ENCODE peak calls at places on chromosomes 2 and 18, in four cellular contexts. S, N, H and U are unnamed samples.

GRCh38 chr2:61694312-61695274 is 156.4 kb upstream of the XPO1 start:
- DNase-seq in H (peak), S (peak), N (peak), U (peak)

GRCh38 chr2:117724035-117724434 is 90.5 kb upstream of the DDX18 start:
- DNase-seq in N (no peak), H (no peak), S (no peak), U (no peak)

GRCh38 chr2:177682768-177683472 is 290.3 kb downstream of the AGPS start:
- DNase-seq in S (no peak), N (no peak), H (peak), U (no peak)

GRCh38 chr2:106581276-106581675 is 94.1 kb downstream of the CD8B2 start:
- DNase-seq in H (no peak), N (no peak), S (no peak), U (no peak)

GRCh38 chr2:54013996-54014395 is 43.2 kb upstream of the PSME4 start:
- DNase-seq in N (no peak), H (no peak), S (no peak), U (no peak)

GRCh38 chr2:213451542-213452256 is 167.4 kb downstream of the SPAG16 start:
- DNase-seq in H (no peak), N (peak), S (peak), U (no peak)

GRCh38 chr2:205232086-205232485 is 450.2 kb upstream of the NRP2 start:
- DNase-seq in S (no peak), H (no peak), N (no peak), U (no peak)

GRCh38 chr2:69384618-69385081 is 2.4 kb downstream of the GFPT1 start:
- DNase-seq in S (no peak), H (no peak), N (no peak), U (no peak)

GRCh38 chr2:45176399-45176798 is 167.1 kb upstream of the SIX2 start:
- DNase-seq in S (no peak), N (no peak), H (no peak), U (no peak)

GRCh38 chr2:18836436-18836835 is 247.1 kb upstream of the NT5C1B start:
- DNase-seq in N (no peak), S (no peak), H (no peak), U (no peak)

GRCh38 chr2:24565537-24565936 is 74.5 kb downstream of the NCOA1 start:
- DNase-seq in H (no peak), N (no peak), S (no peak), U (no peak)

GRCh38 chr2:152335016-152335850 is at the start of gene FMNL2:
- DNase-seq in S (peak), H (peak), N (peak), U (peak)

GRCh38 chr18:34956663-34957062 is 84.5 kb upstream of the MAPRE2 start:
- DNase-seq in S (no peak), N (no peak), H (no peak), U (no peak)

GRCh38 chr2:158004131-158004530 is 97.5 kb upstream of the UPP2 start:
- DNase-seq in S (no peak), H (no peak), N (no peak), U (no peak)

GRCh38 chr2:101277111-101277510 is 24.4 kb downstream of the CNOT11 start:
- DNase-seq in S (no peak), H (no peak), N (peak), U (no peak)

GRCh38 chr18:41875094-41875780 is 79.8 kb upstream of the PIK3C3 start:
- DNase-seq in S (no peak), N (no peak), H (no peak), U (no peak)
- H3K27ac ChIP-seq in S (no peak), N (no peak), H (no peak), U (no peak)

GRCh38 chr2:10346929-10347558 is 44.3 kb downstream of the HPCAL1 start:
- DNase-seq in S (no peak), H (no peak), N (no peak), U (no peak)
- TF ChIP-seq CTCF in S (no peak), H (no peak), N (no peak), U (no peak)

GRCh38 chr2:207332473-207333212 is 166.9 kb upstream of the KLF7 start:
- DNase-seq in H (no peak), N (no peak), S (no peak), U (no peak)
- TF ChIP-seq POLR2A in H (no peak), N (no peak), S (no peak), U (no peak)

GRCh38 chr2:160271166-160272086 is 71.4 kb upstream of the ITGB6 start:
- DNase-seq in S (peak), H (peak), N (no peak), U (no peak)
- H3K27ac ChIP-seq in S (peak), H (no peak), N (peak), U (peak)

GRCh38 chr2:125471963-125472362 is 1184.0 kb upstream of the GYPC start:
- DNase-seq in N (no peak), H (peak), S (peak), U (no peak)
- TF ChIP-seq CTCF in N (no peak), H (no peak), S (no peak), U (no peak)

DNA sequence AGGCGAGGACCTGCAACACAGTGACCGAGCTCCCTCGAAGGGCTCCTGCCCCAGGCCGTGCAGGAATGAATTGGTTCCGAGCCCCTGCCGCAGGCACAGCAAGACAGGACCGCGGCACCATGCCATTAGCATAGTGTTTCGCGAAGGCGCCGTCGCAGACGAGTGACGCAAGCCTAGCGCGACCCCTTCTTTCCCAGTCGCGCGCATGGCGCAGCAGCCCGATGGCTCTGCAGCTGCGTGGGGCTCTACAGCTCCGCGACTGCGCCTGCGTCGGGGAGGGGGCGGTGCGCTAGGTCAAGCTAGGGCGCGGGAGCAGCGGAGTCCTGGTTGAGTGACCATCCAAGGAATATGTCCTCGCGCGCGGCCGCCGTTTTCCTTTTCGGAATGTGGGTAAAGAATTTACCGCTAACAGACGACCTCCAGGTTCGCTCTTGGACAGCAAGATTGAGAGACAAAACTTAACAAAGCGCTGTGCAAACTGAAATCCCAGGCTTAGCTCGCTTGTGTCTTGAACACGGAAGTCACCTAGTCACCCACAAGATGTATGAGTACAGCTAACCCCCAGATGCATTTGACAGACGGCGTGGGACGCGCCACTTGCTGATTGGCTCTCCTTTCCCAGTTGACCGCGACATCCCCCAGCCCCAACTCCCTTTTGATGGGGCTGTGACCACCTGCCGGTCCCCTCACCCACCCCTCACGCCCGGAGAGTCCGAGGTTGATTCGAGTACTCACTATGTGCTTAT is at the start of gene TRMT61B:
- DNase-seq in S (peak), H (peak), N (peak), U (peak)
- TF ChIP-seq POLR2A in S (peak), H (peak), N (no peak), U (peak)